ENCODE peak calls at places on chromosomes 6 and 20, in nine cellular contexts. M is spleen, D is transverse colon, I is upper lobe of left lung, Q is GM12891, W is stomach, O is GM12878, A is HCT116, S is breast epithelium. L is an unnamed sample.

GRCh38 chr6:75233097-75233615 is 10.4 kb downstream of the COX7A2 start:
- DNase-seq in M (no peak), D (no peak), I (no peak), Q (no peak), W (no peak), O (no peak), A (no peak), S (no peak), L (no peak)

GRCh38 chr6:75244063-75244575 is 518 bp upstream of the COX7A2 start:
- DNase-seq in M (no peak), D (no peak), I (no peak), Q (no peak), W (no peak), O (no peak), A (no peak), S (no peak), L (no peak)

GRCh38 chr6:154806804-154807203 is 73.6 kb downstream of the SCAF8 start:
- DNase-seq in M (no peak), D (no peak), I (no peak), Q (no peak), W (no peak), O (no peak), A (no peak), S (no peak), L (no peak)

GRCh38 chr20:7579888-7580287 is 360.4 kb downstream of the HAO1 start:
- DNase-seq in M (no peak), D (no peak), I (no peak), Q (no peak), W (no peak), O (no peak), A (no peak), S (no peak), L (no peak)

GRCh38 chr20:40452758-40453157 is 236.3 kb downstream of the MAFB start:
- DNase-seq in M (no peak), D (no peak), I (no peak), Q (no peak), W (no peak), O (no peak), A (no peak), S (no peak), L (no peak)

GRCh38 chr6:97085772-97086171 is 161.2 kb downstream of the KLHL32 start:
- DNase-seq in M (no peak), D (no peak), I (no peak), Q (no peak), W (no peak), O (no peak), A (no peak), S (no peak), L (no peak)

GRCh38 chr6:7566031-7566556 is 23.9 kb upstream of the SNRNP48 start:
- DNase-seq in M (no peak), D (no peak), I (no peak), Q (no peak), W (no peak), O (no peak), A (no peak), S (no peak), L (no peak)

GRCh38 chr20:12570371-12570770 is 438.4 kb upstream of the SPTLC3 start:
- DNase-seq in M (no peak), D (no peak), I (no peak), Q (no peak), W (no peak), O (no peak), A (no peak), S (no peak), L (no peak)

GRCh38 chr6:105428342-105428957 is 25.6 kb upstream of the PREP start:
- DNase-seq in M (no peak), D (no peak), I (no peak), Q (no peak), W (no peak), O (no peak), A (peak; percentile 33), S (no peak), L (no peak)

GRCh38 chr6:129490551-129491245 is 219.3 kb downstream of the ARHGAP18 start:
- DNase-seq in M (no peak), D (peak; percentile 15), I (no peak), Q (peak; percentile 19), W (no peak), O (peak; percentile 68), A (peak; percentile 94), S (no peak), L (no peak)

GRCh38 chr20:62595069-62595468 is 47.2 kb upstream of the SLCO4A1 start:
- DNase-seq in M (no peak), D (no peak), I (no peak), Q (no peak), W (no peak), O (no peak), A (no peak), S (no peak), L (no peak)

GRCh38 chr20:62596921-62597320 is 45.4 kb upstream of the SLCO4A1 start:
- DNase-seq in M (no peak), D (no peak), I (no peak), Q (no peak), W (no peak), O (no peak), A (no peak), S (no peak), L (no peak)

GRCh38 chr20:62596486-62596885 is 45.8 kb upstream of the SLCO4A1 start:
- DNase-seq in M (no peak), D (no peak), I (no peak), Q (no peak), W (no peak), O (no peak), A (no peak), S (no peak), L (no peak)

GRCh38 chr20:62593616-62594015 is 48.7 kb upstream of the SLCO4A1 start:
- DNase-seq in M (no peak), D (no peak), I (no peak), Q (no peak), W (no peak), O (no peak), A (no peak), S (no peak), L (no peak)

GRCh38 chr20:62595491-62595890 is 46.8 kb upstream of the SLCO4A1 start:
- DNase-seq in M (peak; percentile 89), D (peak; percentile 61), I (no peak), Q (no peak), W (peak; percentile 67), O (no peak), A (peak; percentile 62), S (peak; percentile 53), L (no peak)
- TF ChIP-seq POLR2AphosphoS5 in M (peak; percentile 75), D (no peak), I (no peak), Q (no peak), W (peak; percentile 73), O (no peak), A (peak; percentile 70), S (no peak), L (no peak)

DNA sequence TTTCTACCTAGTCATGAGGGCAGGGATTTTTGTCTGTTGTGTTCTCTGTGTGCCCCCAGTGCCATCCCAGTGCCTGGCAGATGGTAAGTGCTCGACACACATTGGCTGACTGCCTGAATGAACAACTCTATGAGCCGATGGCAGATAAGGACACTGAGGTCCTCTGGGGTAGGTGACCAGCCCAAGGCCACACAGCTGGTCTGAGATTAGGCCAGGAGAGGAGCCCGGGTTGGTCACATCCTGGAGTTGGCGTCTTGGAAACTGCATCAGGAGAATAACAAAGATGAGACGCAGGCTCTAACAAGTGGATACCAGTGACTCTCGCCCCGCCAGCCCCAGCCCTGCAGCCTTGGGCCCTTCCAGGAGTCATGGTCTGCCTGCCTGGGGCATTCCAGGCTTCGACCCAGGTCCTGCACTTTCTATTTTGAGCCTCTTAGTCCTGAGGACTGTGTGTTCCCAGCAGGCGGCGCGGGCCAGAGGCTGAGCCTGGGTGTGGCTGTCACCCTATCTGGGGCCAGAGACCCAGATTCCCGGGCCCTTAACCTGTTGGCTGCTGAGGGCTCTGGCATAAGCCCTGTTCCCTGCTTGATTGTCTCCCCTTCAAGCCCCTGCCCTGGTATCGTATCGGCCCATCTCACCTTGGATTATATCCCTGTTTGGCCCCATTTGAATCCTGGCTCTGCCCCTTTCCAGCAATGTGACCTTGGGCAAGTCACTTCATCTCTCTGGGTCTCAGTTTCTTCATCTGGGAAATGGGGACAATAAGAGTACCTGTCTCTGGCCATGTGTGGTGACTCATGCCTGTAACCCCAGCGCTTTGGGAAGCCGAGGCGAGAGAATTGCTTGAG is 88.3 kb downstream of the CEBPB start:
- DNase-seq in M (peak; percentile 80), D (peak; percentile 82), I (peak; percentile 91), Q (no peak), W (peak; percentile 89), O (no peak), A (peak; percentile 40), S (no peak), L (peak; percentile 72)
- TF ChIP-seq POLR2A in M (no peak), D (no peak), I (no peak), Q (no peak), W (no peak), O (no peak), A (no peak), S (no peak), L (no peak)

DNA sequence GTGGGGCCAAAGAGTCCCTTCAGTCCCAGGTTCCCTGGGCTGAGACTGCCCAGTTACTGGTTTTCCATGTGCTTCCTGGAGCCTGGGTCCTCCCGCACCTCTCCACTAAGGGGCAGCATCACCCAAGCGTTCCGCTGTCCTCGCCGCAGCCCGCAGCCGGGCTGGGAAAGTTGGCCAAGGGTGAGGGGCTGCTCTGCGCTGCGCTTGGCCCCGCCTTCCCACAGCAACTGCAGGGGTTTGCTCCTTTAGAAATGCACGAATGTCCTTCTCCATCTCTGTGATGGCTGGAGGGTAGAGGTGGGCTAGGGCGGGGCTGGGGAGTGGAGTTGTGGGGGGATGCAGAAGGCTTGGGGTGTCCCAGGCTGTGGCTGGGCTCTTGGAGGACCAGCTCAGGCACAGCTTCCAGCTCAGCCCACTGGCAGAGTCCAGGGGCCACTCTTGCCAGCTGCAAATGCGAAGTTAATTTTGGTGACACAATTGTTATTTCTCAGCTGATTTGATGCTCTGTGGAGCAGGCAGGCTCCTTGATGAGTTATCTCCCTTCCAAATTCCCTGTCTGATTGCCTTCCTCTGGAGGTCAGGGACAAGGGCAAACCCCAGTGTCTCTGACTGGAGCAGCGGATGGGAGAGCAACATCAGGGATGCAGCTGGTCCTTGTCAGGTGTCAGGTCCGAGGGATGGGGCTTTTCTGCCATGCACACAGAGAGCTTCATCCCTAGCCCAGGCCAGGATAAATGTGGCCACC is 63.2 kb downstream of the NOL4L start:
- DNase-seq in M (peak; percentile 89), D (peak; percentile 74), I (peak; percentile 88), Q (peak; percentile 75), W (peak; percentile 73), O (no peak), A (peak; percentile 15), S (peak; percentile 75), L (no peak)
- TF ChIP-seq POLR2AphosphoS5 in M (peak; percentile 67), D (no peak), I (no peak), Q (no peak), W (no peak), O (no peak), A (no peak), S (no peak), L (no peak)

DNA sequence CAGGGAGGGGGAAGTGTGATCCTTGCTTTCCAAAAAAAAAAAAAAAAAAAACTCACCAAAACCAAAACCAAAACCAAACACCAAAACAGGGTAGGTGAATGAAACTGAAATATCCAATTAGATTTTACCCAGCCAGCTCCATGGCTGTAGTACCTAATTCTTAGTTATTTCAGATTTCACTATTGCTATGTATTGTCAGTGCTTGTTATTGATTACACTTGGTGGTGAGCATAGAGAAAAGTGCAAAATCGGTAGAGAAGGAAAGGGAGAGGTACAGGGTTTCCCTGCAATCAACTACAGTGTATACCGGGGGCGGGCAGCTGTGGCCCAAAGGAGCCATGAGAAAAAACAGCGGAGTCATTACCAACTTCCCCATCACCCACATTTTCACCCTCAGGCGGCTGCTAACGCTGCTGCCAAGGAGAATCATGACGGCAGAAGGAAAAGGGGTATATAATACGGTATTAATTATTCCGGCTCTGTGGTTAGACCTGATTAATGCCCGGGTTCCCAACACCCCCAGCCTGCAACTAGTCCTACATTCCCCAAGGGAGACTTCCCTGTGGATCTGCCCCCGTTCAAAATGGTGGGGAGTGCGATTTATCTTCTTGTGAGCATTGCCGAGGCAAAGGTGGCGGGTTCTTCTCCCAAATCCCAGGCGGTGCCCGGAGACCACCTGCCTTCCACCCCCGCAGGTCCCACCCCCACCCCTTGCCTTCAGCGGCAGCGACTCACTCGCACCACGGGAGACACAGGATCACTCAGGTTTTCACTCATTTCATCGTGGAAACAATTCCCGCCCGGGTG is at the start of gene C6orf62:
- DNase-seq in M (peak; percentile 84), D (peak; percentile 41), I (peak; percentile 24), Q (no peak), W (peak; percentile 40), O (peak; percentile 20), A (no peak), S (no peak), L (no peak)
- TF ChIP-seq POLR2A in M (no peak), D (peak; percentile 8), I (no peak), Q (peak; percentile 75), W (no peak), O (peak; percentile 52), A (peak; percentile 11), S (no peak), L (no peak)